ENCODE peak calls at places on chromosomes 11 and 22, in ten cellular contexts. U is cardiac muscle cell, H is endodermal cell, C is MM.1S, N is lower lobe of right lung, O is PC-3, G is heart right ventricle, T is heart left ventricle, X is RWPE2, E is tibial artery. S is an unnamed sample.
A peak's percentile ranks its signal among the peaks of the same experiment; 100 is the strongest.

GRCh38 chr11:80727315-80727714 is 1286.5 kb upstream of the TENM4 start:
- DNase-seq in U (peak; percentile 33), H (peak; percentile 83), C (peak; percentile 76), N (no peak), O (peak; percentile 44), G (no peak), T (no peak), X (no peak), E (no peak), S (no peak)

GRCh38 chr11:40816976-40817375 is 642.5 kb downstream of the LRRC4C start:
- DNase-seq in U (no peak), H (no peak), C (no peak), N (no peak), O (no peak), G (no peak), T (no peak), X (no peak), E (no peak), S (no peak)

GRCh38 chr22:42385691-42386090 is 46.5 kb downstream of the NFAM1 start:
- DNase-seq in U (no peak), H (no peak), C (no peak), N (no peak), O (no peak), G (no peak), T (peak; percentile 30), X (peak; percentile 32), E (no peak), S (no peak)

GRCh38 chr22:46881373-46882118 is 119.1 kb downstream of the TBC1D22A start:
- DNase-seq in U (no peak), H (no peak), C (no peak), N (no peak), O (peak; percentile 49), G (no peak), T (no peak), X (no peak), E (no peak), S (no peak)

GRCh38 chr22:20811971-20812660 is 38.2 kb downstream of the SERPIND1 start:
- DNase-seq in U (no peak), H (no peak), C (no peak), N (no peak), O (no peak), G (no peak), T (no peak), X (no peak), E (no peak), S (no peak)

GRCh38 chr11:15541079-15541478 is 426.4 kb downstream of the INSC start:
- DNase-seq in U (no peak), H (no peak), C (no peak), N (no peak), O (no peak), G (no peak), T (no peak), X (no peak), E (no peak), S (no peak)

GRCh38 chr22:47291565-47292495 is 529.4 kb downstream of the TBC1D22A start:
- DNase-seq in U (no peak), H (no peak), C (no peak), N (no peak), O (no peak), G (no peak), T (no peak), X (no peak), E (peak; percentile 11), S (no peak)

GRCh38 chr11:64868904-64869570 is 9.4 kb downstream of the EHD1 start:
- DNase-seq in U (peak; percentile 65), H (no peak), C (no peak), N (no peak), O (peak; percentile 97), G (peak; percentile 61), T (no peak), X (peak; percentile 89), E (no peak), S (no peak)

GRCh38 chr22:42693055-42693762 is 27.5 kb downstream of the A4GALT start:
- DNase-seq in U (no peak), H (no peak), C (no peak), N (no peak), O (no peak), G (no peak), T (no peak), X (no peak), E (no peak), S (no peak)

GRCh38 chr11:71447791-71448256 is 369 bp downstream of the DHCR7 start:
- DNase-seq in U (peak; percentile 54), H (no peak), C (peak; percentile 7), N (no peak), O (no peak), G (no peak), T (no peak), X (no peak), E (peak; percentile 25), S (no peak)

GRCh38 chr11:82857145-82857544 is 43.1 kb downstream of the PRCP start:
- DNase-seq in U (no peak), H (no peak), C (no peak), N (no peak), O (no peak), G (no peak), T (no peak), X (no peak), E (no peak), S (no peak)

DNA sequence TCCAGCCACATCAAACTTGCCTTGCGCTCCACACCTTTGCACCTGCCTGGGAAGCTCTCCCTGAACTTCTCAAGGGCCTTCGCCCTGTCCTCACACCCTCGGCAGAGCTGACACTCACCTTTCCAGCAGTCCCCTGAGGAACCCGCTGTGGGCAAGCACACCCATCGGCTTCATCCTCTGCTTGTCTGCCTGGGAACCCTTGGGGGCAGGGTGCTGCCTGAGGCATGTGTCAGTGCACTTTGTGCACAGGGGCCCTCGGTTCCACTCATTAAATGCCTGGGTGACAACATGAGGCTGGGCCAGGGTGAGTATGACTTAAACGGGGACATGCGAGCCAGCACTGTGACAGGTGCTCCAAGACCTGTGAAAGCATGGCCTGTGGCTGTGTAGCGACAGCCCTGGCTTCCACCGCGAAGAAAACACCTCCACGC is 2.6 kb upstream of the LRFN4 start:
- DNase-seq in U (no peak), H (peak; percentile 34), C (no peak), N (no peak), O (no peak), G (no peak), T (peak; percentile 46), X (no peak), E (no peak), S (no peak)
- H3K4me1 ChIP-seq in U (peaks cover 6% of the 10 kb centered on the region), H (no peaks in the 10 kb centered on the region), C (peaks cover 8% of the 10 kb centered on the region), N (peaks cover 9% of the 10 kb centered on the region), O (peaks cover 17% of the 10 kb centered on the region), G (peaks cover 7% of the 10 kb centered on the region), T (peaks cover 13% of the 10 kb centered on the region), X (no peaks in the 10 kb centered on the region), E (peaks cover 5% of the 10 kb centered on the region), S (peaks cover 4% of the 10 kb centered on the region)

GRCh38 chr11:11211888-11212287 is 141.2 kb downstream of the CSNK2A3 start:
- DNase-seq in U (no peak), H (no peak), C (no peak), N (no peak), O (peak; percentile 12), G (no peak), T (no peak), X (no peak), E (no peak), S (no peak)

GRCh38 chr11:11215944-11216343 is 137.1 kb downstream of the CSNK2A3 start:
- DNase-seq in U (no peak), H (peak; percentile 59), C (no peak), N (no peak), O (no peak), G (no peak), T (no peak), X (no peak), E (no peak), S (no peak)

GRCh38 chr11:11215058-11215815 is 137.8 kb downstream of the CSNK2A3 start:
- DNase-seq in U (no peak), H (peak; percentile 19), C (no peak), N (no peak), O (no peak), G (no peak), T (no peak), X (no peak), E (no peak), S (no peak)

GRCh38 chr11:11211186-11211585 is 141.9 kb downstream of the CSNK2A3 start:
- DNase-seq in U (no peak), H (no peak), C (no peak), N (no peak), O (no peak), G (no peak), T (no peak), X (no peak), E (no peak), S (no peak)

GRCh38 chr11:11213117-11213516 is 139.9 kb downstream of the CSNK2A3 start:
- DNase-seq in U (no peak), H (no peak), C (no peak), N (no peak), O (no peak), G (no peak), T (no peak), X (no peak), E (no peak), S (no peak)
- H3K27me3 ChIP-seq in U (peaks cover 10% of the 10 kb centered on the region), H (peaks cover 4% of the 10 kb centered on the region), C (no peaks in the 10 kb centered on the region), N (no peaks in the 10 kb centered on the region), O (peaks cover 4% of the 10 kb centered on the region), G (no peaks in the 10 kb centered on the region), T (no peaks in the 10 kb centered on the region), X (no peaks in the 10 kb centered on the region), E (no peaks in the 10 kb centered on the region), S (no peaks in the 10 kb centered on the region)

DNA sequence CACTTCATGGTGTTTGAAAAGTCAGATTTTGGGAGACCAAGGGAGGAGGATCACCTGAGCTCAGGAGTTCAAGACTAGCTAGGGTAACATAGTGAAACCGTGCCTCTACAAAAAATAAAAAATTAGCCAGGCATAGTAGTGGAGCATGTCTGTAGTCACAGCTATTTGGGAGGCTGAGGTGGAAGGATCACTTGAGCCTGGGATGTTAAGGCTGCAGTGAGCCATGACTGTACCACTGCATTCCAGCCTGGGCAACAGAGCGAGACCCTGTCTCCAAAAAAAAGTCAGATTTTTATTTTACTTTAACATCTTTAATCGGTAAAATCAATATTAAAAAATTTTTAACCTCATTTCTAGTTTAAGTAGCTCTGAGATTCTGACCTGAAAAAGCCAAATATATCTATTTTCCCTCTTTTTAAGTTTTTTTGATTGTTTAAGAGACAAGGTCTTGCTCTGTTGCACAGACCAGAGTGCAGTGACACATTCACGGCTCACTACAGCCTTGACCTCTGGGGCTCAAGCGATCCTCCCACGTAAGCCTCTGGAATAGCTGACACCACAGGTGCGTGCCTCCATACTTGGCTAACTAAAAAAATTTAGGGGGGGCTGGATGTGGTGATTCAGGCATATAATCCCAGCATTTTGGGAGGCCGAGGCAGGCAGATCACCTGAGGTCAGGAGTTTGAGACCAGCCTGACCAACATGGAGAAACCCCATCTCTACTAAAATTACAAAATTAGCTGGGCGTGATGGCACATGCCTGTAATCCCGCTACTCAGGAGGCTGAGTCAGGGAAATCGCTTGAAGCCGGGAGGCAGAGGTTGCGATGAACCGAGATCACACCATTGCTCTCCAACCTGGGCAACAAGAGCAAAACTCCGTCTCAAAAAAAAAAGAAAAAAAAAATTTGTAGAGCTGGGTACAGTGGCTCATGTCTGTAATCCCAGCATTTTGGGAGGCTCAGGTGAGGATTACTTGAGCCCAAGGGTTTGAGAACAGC is 48.4 kb downstream of the SFI1 start:
- DNase-seq in U (no peak), H (no peak), C (no peak), N (no peak), O (no peak), G (no peak), T (no peak), X (no peak), E (no peak), S (no peak)
- H3K36me3 ChIP-seq in U (no peaks in the 10 kb centered on the region), H (no peaks in the 10 kb centered on the region), C (no peaks in the 10 kb centered on the region), N (peaks cover 27% of the 10 kb centered on the region), O (no peaks in the 10 kb centered on the region), G (no peaks in the 10 kb centered on the region), T (peaks cover 18% of the 10 kb centered on the region), X (peaks cover 5% of the 10 kb centered on the region), E (peaks cover under 1% of the 10 kb centered on the region), S (peaks cover 21% of the 10 kb centered on the region)

GRCh38 chr11:1870326-1870696 is 17.4 kb downstream of the LSP1 start:
- DNase-seq in U (no peak), H (no peak), C (no peak), N (peak; percentile 25), O (no peak), G (no peak), T (peak; percentile 47), X (no peak), E (no peak), S (no peak)
- H3K4me1 ChIP-seq in U (no peaks in the 10 kb centered on the region), H (no peaks in the 10 kb centered on the region), C (no peaks in the 10 kb centered on the region), N (peaks cover 18% of the 10 kb centered on the region), O (no peaks in the 10 kb centered on the region), G (peaks cover 19% of the 10 kb centered on the region), T (peaks cover 16% of the 10 kb centered on the region), X (peaks cover 10% of the 10 kb centered on the region), E (peaks cover 35% of the 10 kb centered on the region), S (peaks cover 58% of the 10 kb centered on the region)

S was measured in ascending aorta.